ENCODE peak calls at places on chromosome 1, in eight cellular contexts. W is skeletal muscle cell, X is right atrium auricular region, F is activated T-cell treated with anti-CD3 and anti-CD28 coated beads for 48 hours, J is epithelial cell of proximal tubule, A is NCI-H1092 treated with DMSO at 0.1 percent for 48 hours, R is Right ventricle myocardium inferior, E is substantia nigra. Y is an unnamed sample.

GRCh38 chr1:71593523-71593922 is 512.7 kb upstream of the ZRANB2 start:
- DNase-seq in A (no peak), W (no peak), E (no peak), X (no peak), F (no peak), J (no peak), R (no peak), Y (no peak)

GRCh38 chr1:207970329-207971038 is 59.6 kb upstream of the CD34 start:
- DNase-seq in E (no peak), J (no peak), A (no peak), X (no peak), F (no peak), R (no peak), W (no peak), Y (no peak)

GRCh38 chr1:64240209-64240608 is 36.8 kb downstream of the UBE2U start:
- DNase-seq in E (no peak), R (no peak), J (no peak), X (no peak), F (no peak), A (no peak), W (no peak), Y (no peak)

GRCh38 chr1:22877112-22877915 is 95.4 kb downstream of the LACTBL1 start:
- DNase-seq in X (no peak), F (no peak), R (peak), A (no peak), J (no peak), E (no peak), W (no peak), Y (no peak)

GRCh38 chr1:183058835-183059234 is 35.6 kb downstream of the LAMC1 start:
- DNase-seq in F (no peak), A (no peak), E (no peak), W (no peak), J (no peak), X (no peak), R (no peak), Y (no peak)

GRCh38 chr1:222521299-222522104 is 26.4 kb downstream of the HHIPL2 start:
- DNase-seq in R (no peak), W (peak), F (no peak), E (no peak), A (no peak), J (peak), X (no peak), Y (peak)

GRCh38 chr1:56188216-56188615 is 391.1 kb downstream of the PLPP3 start:
- DNase-seq in R (no peak), F (no peak), J (no peak), E (no peak), X (no peak), W (no peak), A (no peak), Y (peak)

GRCh38 chr1:19877821-19878636 is 4.2 kb upstream of the OTUD3 start:
- DNase-seq in R (no peak), A (peak), F (no peak), W (no peak), J (peak), X (no peak), E (no peak), Y (no peak)

GRCh38 chr1:226723640-226724532 is 15.2 kb downstream of the ITPKB start:
- DNase-seq in J (no peak), X (no peak), R (no peak), W (peak), F (no peak), A (peak), E (no peak), Y (no peak)

GRCh38 chr1:2451744-2452582 is 24.1 kb upstream of the PLCH2 start:
- DNase-seq in J (peak), X (no peak), E (no peak), A (no peak), F (no peak), W (peak), R (no peak), Y (no peak)

GRCh38 chr1:234898455-234899033 is 230.1 kb downstream of the TOMM20 start:
- DNase-seq in X (no peak), J (no peak), A (no peak), F (no peak), R (no peak), W (no peak), E (no peak), Y (no peak)

Y was measured in right cardiac atrium.